ENCODE peak calls at places on chromosomes 16 and 17, in seven cellular contexts. J, K, B, U, H, R and E are unnamed samples.

GRCh38 chr17:80888276-80889160 is 103.1 kb upstream of the CHMP6 start:
- DNase-seq in K (peak), U (no peak), H (no peak), B (no peak), R (no peak), J (no peak), E (no peak)

GRCh38 chr16:10738231-10739077 is 5.2 kb upstream of the NUBP1 start:
- DNase-seq in B (peak), K (peak), U (peak), J (no peak), H (peak), R (no peak), E (peak)

GRCh38 chr17:48051706-48052486 is 3.7 kb downstream of the NFE2L1 start:
- DNase-seq in H (peak), R (no peak), U (no peak), J (no peak), K (no peak), B (no peak), E (peak)

GRCh38 chr17:19621697-19622096 is 26.9 kb upstream of the ALDH3A2 start:
- DNase-seq in K (no peak), R (no peak), U (no peak), B (no peak), H (no peak), J (no peak), E (no peak)

GRCh38 chr17:72373910-72374741 is 253.3 kb downstream of the SOX9 start:
- DNase-seq in R (no peak), J (no peak), K (no peak), H (no peak), B (no peak), U (no peak), E (peak)

GRCh38 chr17:78991906-78992532 is 12.3 kb upstream of the LGALS3BP start:
- DNase-seq in H (no peak), K (peak), B (no peak), U (no peak), J (no peak), R (no peak), E (no peak)

GRCh38 chr17:3843935-3844516 is 2.0 kb downstream of the NCBP3 start:
- DNase-seq in R (peak), B (no peak), U (peak), K (peak), J (peak), H (peak), E (peak)

GRCh38 chr16:1002399-1003161 is 21.0 kb downstream of the SOX8 start:
- DNase-seq in B (no peak), H (peak), K (no peak), J (no peak), U (peak), R (peak), E (peak)

GRCh38 chr17:48915459-48916282 is 7.5 kb downstream of the UBE2Z start:
- DNase-seq in R (no peak), B (no peak), K (no peak), U (peak), J (peak), H (peak), E (no peak)

GRCh38 chr16:50525716-50526115 is 22.5 kb upstream of the NKD1 start:
- DNase-seq in B (no peak), K (no peak), J (no peak), H (no peak), U (no peak), R (no peak), E (no peak)

GRCh38 chr17:46832945-46833839 is 14.7 kb upstream of the WNT3 start:
- DNase-seq in J (no peak), B (no peak), K (no peak), U (peak), R (peak), H (peak), E (no peak)

GRCh38 chr16:68289202-68289601 is 21.5 kb downstream of the SLC7A6OS start:
- DNase-seq in H (no peak), J (no peak), K (no peak), U (no peak), R (no peak), B (no peak), E (no peak)

GRCh38 chr17:78315355-78316114 is 44.3 kb downstream of the SOCS3 start:
- DNase-seq in B (no peak), U (peak), R (no peak), H (peak), K (peak), J (no peak), E (peak)

GRCh38 chr16:67431805-67432476 is 1.0 kb downstream of the HSD11B2 start:
- DNase-seq in J (no peak), H (no peak), B (no peak), U (no peak), K (no peak), R (peak), E (no peak)

GRCh38 chr17:80783461-80783860 is 208.2 kb upstream of the CHMP6 start:
- DNase-seq in J (no peak), R (no peak), K (no peak), U (no peak), B (no peak), H (no peak), E (no peak)

GRCh38 chr17:71486171-71486740 is 634.6 kb upstream of the SOX9 start:
- DNase-seq in H (peak), U (no peak), B (no peak), K (no peak), R (no peak), J (no peak), E (no peak)

GRCh38 chr16:49150341-49150740 is 131.3 kb downstream of the CBLN1 start:
- DNase-seq in R (no peak), J (no peak), H (no peak), U (no peak), K (no peak), B (no peak), E (no peak)

GRCh38 chr17:2233441-2233947 is 70.1 kb downstream of the SMG6 start:
- DNase-seq in R (no peak), U (no peak), B (no peak), J (no peak), K (no peak), H (peak), E (no peak)

GRCh38 chr16:87926246-87927194 is 9.8 kb downstream of the CA5A start:
- DNase-seq in H (no peak), U (no peak), B (no peak), J (no peak), R (no peak), K (no peak), E (no peak)

GRCh38 chr16:10876799-10877341 is at the start of gene CIITA:
- DNase-seq in B (peak), H (peak), J (no peak), U (peak), R (peak), K (peak), E (no peak)